ENCODE peak calls at places on chromosomes 6 and 20, in four cellular contexts. One of them, this sample, is unnamed.

GRCh38 chr6:44062771-44063560 is 64.3 kb downstream of the MRPL14 start:
- DNase-seq in tibial artery: no peak
- DNase-seq in A673: peak; percentile 72
- DNase-seq in nephron progenitor cell: peak; percentile 39
- DNase-seq in this sample: no peak

GRCh38 chr6:133423242-133423641 is 182.1 kb downstream of the EYA4 start:
- DNase-seq in nephron progenitor cell: no peak
- DNase-seq in tibial artery: no peak
- DNase-seq in A673: no peak
- DNase-seq in this sample: no peak

GRCh38 chr6:2891768-2892170 is 11.3 kb downstream of the SERPINB9 start:
- DNase-seq in tibial artery: no peak
- DNase-seq in nephron progenitor cell: no peak
- DNase-seq in A673: no peak
- DNase-seq in this sample: no peak

GRCh38 chr6:44388876-44389275 is 1.4 kb downstream of the CDC5L start:
- DNase-seq in tibial artery: no peak
- DNase-seq in A673: no peak
- DNase-seq in nephron progenitor cell: no peak
- DNase-seq in this sample: no peak

GRCh38 chr6:6588064-6588923 is at the start of gene LY86:
- DNase-seq in nephron progenitor cell: no peak
- DNase-seq in A673: no peak
- DNase-seq in tibial artery: no peak
- DNase-seq in this sample: no peak

GRCh38 chr6:34315780-34316179 is 67.0 kb upstream of the SMIM29 start:
- DNase-seq in A673: no peak
- DNase-seq in nephron progenitor cell: no peak
- DNase-seq in tibial artery: no peak
- DNase-seq in this sample: no peak

GRCh38 chr6:36874016-36874442 is 574 bp downstream of the PPIL1 start:
- DNase-seq in tibial artery: no peak
- DNase-seq in nephron progenitor cell: no peak
- DNase-seq in A673: no peak
- DNase-seq in this sample: peak; percentile 74

GRCh38 chr6:154757352-154758095 is 24.3 kb downstream of the SCAF8 start:
- DNase-seq in nephron progenitor cell: no peak
- DNase-seq in tibial artery: no peak
- DNase-seq in A673: no peak
- DNase-seq in this sample: no peak

GRCh38 chr20:46802696-46803445 is 91.8 kb upstream of the EYA2 start:
- DNase-seq in tibial artery: no peak
- DNase-seq in nephron progenitor cell: no peak
- DNase-seq in A673: no peak
- DNase-seq in this sample: no peak

GRCh38 chr6:13455604-13456003 is 31.8 kb downstream of the GFOD1 start:
- DNase-seq in A673: no peak
- DNase-seq in tibial artery: no peak
- DNase-seq in nephron progenitor cell: no peak
- DNase-seq in this sample: no peak

GRCh38 chr6:80376411-80376810 is 269.9 kb downstream of the BCKDHB start:
- DNase-seq in tibial artery: no peak
- DNase-seq in A673: no peak
- DNase-seq in nephron progenitor cell: no peak
- DNase-seq in this sample: no peak
- TF ChIP-seq CTCF in tibial artery: no peak
- TF ChIP-seq CTCF in A673: no peak
- TF ChIP-seq CTCF in nephron progenitor cell: no peak
- TF ChIP-seq CTCF in this sample: no peak

DNA sequence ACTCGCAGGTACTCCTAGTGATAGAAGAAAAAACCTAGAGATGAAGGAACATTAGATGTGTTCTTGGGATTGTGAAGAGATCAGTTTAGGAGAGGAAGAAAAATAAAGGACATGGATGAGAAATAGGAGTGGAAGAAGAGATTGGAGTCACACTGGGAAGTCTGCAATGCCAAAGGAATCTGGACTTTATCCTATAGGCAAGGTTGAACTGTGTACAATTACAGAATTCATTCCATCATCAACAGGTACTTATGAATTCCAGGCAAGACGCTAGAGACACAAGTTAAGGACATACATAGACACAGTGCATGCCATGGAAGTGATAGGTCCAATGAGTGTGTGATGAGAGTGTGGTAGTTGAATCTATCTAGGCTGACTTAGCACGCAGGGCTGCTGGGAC is 101.3 kb downstream of the EDN1 start:
- DNase-seq in nephron progenitor cell: no peak
- DNase-seq in A673: no peak
- DNase-seq in tibial artery: no peak
- DNase-seq in this sample: no peak
- TF ChIP-seq CTCF in nephron progenitor cell: no peak
- TF ChIP-seq CTCF in A673: no peak
- TF ChIP-seq CTCF in tibial artery: no peak
- TF ChIP-seq CTCF in this sample: no peak

GRCh38 chr6:39301606-39302005 is 12.6 kb downstream of the KCNK17 start:
- DNase-seq in A673: peak; percentile 12
- DNase-seq in nephron progenitor cell: peak; percentile 45
- DNase-seq in tibial artery: no peak
- DNase-seq in this sample: no peak
- TF ChIP-seq CTCF in A673: peak; percentile 58
- TF ChIP-seq CTCF in nephron progenitor cell: peak; percentile 42
- TF ChIP-seq CTCF in tibial artery: no peak
- TF ChIP-seq CTCF in this sample: no peak

GRCh38 chr20:17287503-17287902 is 60.7 kb downstream of the PCSK2 start:
- DNase-seq in A673: no peak
- DNase-seq in nephron progenitor cell: peak; percentile 3
- DNase-seq in tibial artery: no peak
- DNase-seq in this sample: no peak
- TF ChIP-seq CTCF in A673: peak; percentile 58
- TF ChIP-seq CTCF in nephron progenitor cell: no peak
- TF ChIP-seq CTCF in tibial artery: no peak
- TF ChIP-seq CTCF in this sample: no peak

DNA sequence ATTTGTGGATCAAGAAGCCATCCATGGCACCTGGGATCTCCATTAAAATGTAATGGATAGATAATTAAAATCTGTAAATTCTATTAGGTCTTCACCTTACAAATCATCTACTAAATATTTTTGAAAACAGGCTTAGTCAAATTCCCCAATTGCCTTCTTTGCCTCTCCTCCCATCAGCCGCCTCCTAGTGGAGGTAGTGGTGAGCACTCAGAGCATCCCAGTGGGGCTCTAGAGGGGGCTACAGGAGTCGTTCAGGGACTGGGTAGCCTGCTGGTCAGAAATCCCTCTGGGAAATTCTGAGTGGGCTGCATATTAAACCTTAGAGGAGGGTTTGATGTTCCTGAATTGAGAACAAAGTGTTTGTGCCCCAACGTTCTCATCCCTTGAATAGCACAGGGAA is 20.8 kb upstream of the PAX1 start:
- DNase-seq in nephron progenitor cell: no peak
- DNase-seq in tibial artery: no peak
- DNase-seq in A673: no peak
- DNase-seq in this sample: no peak
- TF ChIP-seq CTCF in nephron progenitor cell: no peak
- TF ChIP-seq CTCF in tibial artery: no peak
- TF ChIP-seq CTCF in A673: peak; percentile 18
- TF ChIP-seq CTCF in this sample: no peak

DNA sequence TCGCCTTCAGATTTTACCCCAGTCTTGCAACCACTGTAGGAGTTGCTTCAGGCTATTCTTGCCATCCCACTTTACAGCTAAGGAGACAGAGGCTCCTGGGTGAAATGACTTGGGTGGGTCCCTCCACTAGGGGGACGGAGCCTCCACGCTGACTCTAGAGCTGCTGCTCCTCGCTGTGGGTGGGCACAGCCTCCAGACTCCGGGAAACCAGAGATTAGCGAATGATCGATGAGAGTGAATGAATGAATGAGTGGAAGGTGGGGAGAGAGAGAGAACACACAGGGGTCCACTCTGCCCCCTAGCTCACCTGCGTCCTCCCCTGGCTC is 10.4 kb downstream of the ZBP1 start:
- DNase-seq in nephron progenitor cell: no peak
- DNase-seq in A673: no peak
- DNase-seq in tibial artery: no peak
- DNase-seq in this sample: no peak
- TF ChIP-seq CTCF in nephron progenitor cell: peak; percentile 29
- TF ChIP-seq CTCF in A673: no peak
- TF ChIP-seq CTCF in tibial artery: no peak
- TF ChIP-seq CTCF in this sample: no peak

DNA sequence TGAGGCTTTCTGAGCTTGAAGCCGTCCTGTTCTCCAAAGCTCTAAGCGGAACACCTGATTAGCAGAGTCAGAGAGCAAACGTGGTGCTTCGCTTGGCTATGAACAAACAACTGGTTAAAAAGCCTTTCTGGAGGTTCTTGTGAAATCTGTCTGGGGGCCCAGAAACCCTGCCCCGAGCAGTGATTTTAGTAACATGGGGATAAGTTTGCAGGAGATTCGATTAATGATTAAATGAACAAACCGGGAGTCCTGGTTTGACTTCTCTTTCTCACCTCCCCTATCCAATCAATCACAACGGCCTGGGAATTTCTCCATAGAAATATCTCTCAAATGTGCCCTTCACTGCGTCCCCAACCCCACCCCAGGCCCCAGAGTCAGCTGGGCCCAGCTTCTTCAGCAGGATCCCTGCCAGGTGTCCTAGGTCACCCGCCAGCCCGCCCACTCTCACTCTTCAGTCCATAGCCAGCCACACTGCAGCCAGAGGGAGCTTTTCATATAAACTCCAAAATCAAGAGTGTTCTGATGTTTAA is 43.6 kb downstream of the ZDHHC14 start:
- DNase-seq in A673: no peak
- DNase-seq in tibial artery: no peak
- DNase-seq in nephron progenitor cell: no peak
- DNase-seq in this sample: no peak
- TF ChIP-seq CTCF in A673: no peak
- TF ChIP-seq CTCF in tibial artery: no peak
- TF ChIP-seq CTCF in nephron progenitor cell: no peak
- TF ChIP-seq CTCF in this sample: no peak

GRCh38 chr20:41358717-41359116 is 7.9 kb downstream of the EMILIN3 start:
- DNase-seq in nephron progenitor cell: no peak
- DNase-seq in tibial artery: no peak
- DNase-seq in A673: no peak
- DNase-seq in this sample: no peak

GRCh38 chr20:41355598-41356203 is 10.9 kb downstream of the EMILIN3 start:
- DNase-seq in tibial artery: no peak
- DNase-seq in nephron progenitor cell: no peak
- DNase-seq in A673: no peak
- DNase-seq in this sample: no peak

GRCh38 chr20:41356951-41357350 is 9.7 kb downstream of the EMILIN3 start:
- DNase-seq in nephron progenitor cell: no peak
- DNase-seq in tibial artery: no peak
- DNase-seq in A673: no peak
- DNase-seq in this sample: no peak

GRCh38 chr20:41358230-41358629 is 8.4 kb downstream of the EMILIN3 start:
- DNase-seq in nephron progenitor cell: no peak
- DNase-seq in A673: no peak
- DNase-seq in tibial artery: no peak
- DNase-seq in this sample: no peak

DNA sequence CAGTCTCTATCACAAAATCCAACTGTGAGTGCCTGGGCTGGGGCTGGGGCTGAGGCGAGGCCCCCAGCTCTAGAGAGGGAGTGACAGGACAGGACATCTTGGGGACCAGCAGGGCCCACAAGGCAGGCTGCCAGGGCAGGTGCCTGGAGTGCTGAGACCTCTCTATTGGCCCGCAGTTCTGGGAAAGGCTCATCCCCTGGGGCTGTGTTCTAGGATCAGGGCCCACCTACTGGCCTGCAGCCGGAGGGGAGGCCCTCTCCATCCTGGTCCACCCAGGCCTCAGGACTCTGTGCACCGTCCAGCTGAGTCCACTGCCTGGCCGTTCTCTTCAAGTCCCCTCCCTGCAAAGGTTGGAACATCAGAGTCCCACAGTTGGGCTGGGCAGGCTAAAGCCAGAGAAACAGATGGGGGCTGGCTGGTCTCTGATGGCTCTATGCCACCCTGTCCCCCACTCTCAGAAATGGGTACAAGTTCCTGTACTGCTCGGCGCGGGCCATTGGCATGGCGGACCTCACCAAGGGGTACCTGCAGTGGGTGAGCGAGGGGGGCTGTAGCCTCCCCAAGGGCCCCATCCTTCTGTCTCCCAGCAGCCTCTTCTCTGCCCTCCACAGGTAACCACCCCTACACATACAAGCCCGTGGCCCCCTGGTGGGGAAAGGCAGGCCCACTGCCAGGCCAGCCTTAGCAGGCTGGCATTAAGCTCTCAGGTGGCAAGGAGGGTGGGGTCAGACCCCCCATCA is 9.0 kb downstream of the EMILIN3 start:
- DNase-seq in nephron progenitor cell: no peak
- DNase-seq in tibial artery: no peak
- DNase-seq in A673: no peak
- DNase-seq in this sample: no peak
- TF ChIP-seq CTCF in nephron progenitor cell: no peak
- TF ChIP-seq CTCF in tibial artery: no peak
- TF ChIP-seq CTCF in A673: no peak
- TF ChIP-seq CTCF in this sample: no peak

DNA sequence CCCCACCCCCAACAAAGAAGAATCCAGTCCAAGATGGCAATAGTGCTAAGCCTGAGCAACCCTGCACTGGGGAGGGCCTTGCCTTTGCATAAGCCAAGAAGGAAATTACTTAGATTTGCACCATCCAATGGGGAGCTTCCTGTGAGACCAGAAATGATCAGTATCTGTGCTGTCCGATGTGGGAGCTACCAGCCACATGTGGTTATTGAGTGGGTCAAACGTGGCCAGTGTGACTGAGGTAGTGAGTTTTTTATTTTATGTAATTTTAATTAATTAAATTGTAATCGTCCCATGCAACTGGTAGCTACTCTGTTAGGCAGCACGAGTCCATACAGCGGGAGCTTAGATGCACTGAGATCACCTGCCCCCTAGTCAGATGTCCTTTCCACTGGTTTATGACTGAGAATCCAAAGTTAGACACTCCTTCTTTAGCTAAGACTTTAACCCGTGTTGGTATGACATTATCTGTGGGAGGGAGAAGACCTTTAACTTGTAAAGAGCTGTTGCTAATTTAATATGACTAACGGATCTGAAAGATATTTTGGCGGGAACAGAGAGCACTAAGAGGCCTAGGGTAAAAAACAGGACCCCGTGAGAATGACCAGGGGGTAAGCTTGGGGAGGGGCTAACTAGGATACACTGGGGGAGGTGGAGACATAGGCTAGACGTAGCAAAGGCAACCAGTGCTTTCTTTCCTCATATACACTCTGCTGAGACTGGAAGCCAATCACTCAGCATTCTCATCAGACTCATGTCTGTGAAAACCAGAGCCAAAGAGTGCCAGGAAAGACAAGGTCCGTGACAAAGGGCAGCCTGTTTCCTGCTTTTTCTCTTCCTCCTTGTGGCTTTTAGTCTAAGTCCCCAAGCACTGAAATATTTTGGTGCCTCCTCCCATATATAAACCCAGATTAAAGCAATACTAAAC is 97.6 kb upstream of the NEDD9 start:
- DNase-seq in nephron progenitor cell: no peak
- DNase-seq in tibial artery: no peak
- DNase-seq in A673: no peak
- DNase-seq in this sample: no peak
- TF ChIP-seq CTCF in nephron progenitor cell: no peak
- TF ChIP-seq CTCF in tibial artery: no peak
- TF ChIP-seq CTCF in A673: no peak
- TF ChIP-seq CTCF in this sample: no peak

This sample was measured in omental fat pad.